ENCODE peak calls at places on chromosome 18, in eight cellular contexts. L is keratinocyte, K is astrocyte of the spinal cord, C is fibroblast of the aortic adventitia, F is DND-41, R is neural progenitor cell, B is glutamatergic neuron, I is body of pancreas. X is an unnamed sample.

GRCh38 chr18:48840491-48840877 is 110.3 kb downstream of the SMAD7 start:
- DNase-seq in R (no peak), L (no peak), K (no peak), B (peak; percentile 19), C (no peak), F (no peak), I (no peak), X (no peak)

GRCh38 chr18:7601249-7601620 is 34.1 kb downstream of the PTPRM start:
- DNase-seq in C (no peak), K (peak; percentile 87), L (no peak), B (no peak), F (no peak), R (no peak), I (no peak), X (no peak)

GRCh38 chr18:46555724-46556123 is 101.3 kb downstream of the LOXHD1 start:
- DNase-seq in I (no peak), F (peak; percentile 8), C (peak; percentile 2), B (peak; percentile 43), K (no peak), L (no peak), R (peak; percentile 69), X (peak; percentile 26)

GRCh38 chr18:68177807-68178702 is 536.9 kb downstream of the TMX3 start:
- DNase-seq in C (peak; percentile 100), R (no peak), K (peak; percentile 98), L (peak; percentile 11), I (peak; percentile 32), F (no peak), B (no peak), X (no peak)

GRCh38 chr18:30177056-30177455 is 865.5 kb downstream of the DSC3 start:
- DNase-seq in K (peak; percentile 58), R (no peak), F (no peak), L (no peak), C (no peak), I (no peak), B (no peak), X (no peak)

GRCh38 chr18:71040161-71040560 is 751.3 kb downstream of the SOCS6 start:
- DNase-seq in I (no peak), R (no peak), L (no peak), F (no peak), C (peak; percentile 32), K (peak; percentile 24), B (no peak), X (no peak)

GRCh38 chr18:31774960-31775359 is 14.3 kb upstream of the SLC25A52 start:
- DNase-seq in F (no peak), L (no peak), B (no peak), K (no peak), I (no peak), R (peak; percentile 12), C (no peak), X (no peak)

GRCh38 chr18:46098616-46098933 is 479 bp upstream of the ATP5F1A start:
- DNase-seq in K (no peak), R (no peak), B (no peak), I (no peak), C (no peak), F (no peak), L (no peak), X (no peak)

GRCh38 chr18:57026316-57026715 is 120.6 kb upstream of the BOD1L2 start:
- DNase-seq in K (no peak), C (no peak), L (no peak), R (no peak), F (no peak), I (no peak), B (no peak), X (no peak)
- TF ChIP-seq CTCF in K (no peak), C (no peak), L (no peak), R (no peak), F (no peak), I (no peak), B (no peak), X (no peak)

GRCh38 chr18:32888311-32888710 is 115.5 kb upstream of the KLHL14 start:
- DNase-seq in R (no peak), K (no peak), F (no peak), B (no peak), I (no peak), L (no peak), C (no peak), X (no peak)

GRCh38 chr18:32893915-32894314 is 121.1 kb upstream of the KLHL14 start:
- DNase-seq in F (no peak), R (no peak), K (no peak), B (no peak), C (no peak), L (no peak), I (no peak), X (no peak)

GRCh38 chr18:32889620-32890593 is 117.1 kb upstream of the KLHL14 start:
- DNase-seq in R (peak; percentile 66), C (no peak), F (no peak), B (no peak), K (no peak), I (no peak), L (no peak), X (no peak)

GRCh38 chr18:32891130-32891529 is 118.3 kb upstream of the KLHL14 start:
- DNase-seq in F (peak; percentile 46), R (no peak), I (no peak), C (no peak), B (no peak), L (no peak), K (no peak), X (no peak)

GRCh38 chr18:32891797-32892196 is 119.0 kb upstream of the KLHL14 start:
- DNase-seq in F (no peak), C (peak; percentile 4), K (no peak), B (no peak), L (no peak), R (no peak), I (no peak), X (no peak)
- TF ChIP-seq CTCF in F (peak; percentile 62), C (no peak), K (no peak), B (no peak), L (no peak), R (no peak), I (no peak), X (no peak)

GRCh38 chr18:69900941-69901340 is 46.7 kb downstream of the CD226 start:
- DNase-seq in R (no peak), C (no peak), B (no peak), K (no peak), F (no peak), I (no peak), L (no peak), X (no peak)
- TF ChIP-seq CTCF in R (peak; percentile 11), C (peak; percentile 16), B (peak; percentile 46), K (no peak), F (peak; percentile 19), I (no peak), L (no peak), X (peak; percentile 38)

GRCh38 chr18:76459687-76460350 is 35.2 kb downstream of the ZNF516 start:
- DNase-seq in I (peak; percentile 78), C (peak; percentile 100), F (no peak), B (no peak), L (peak; percentile 96), R (no peak), K (peak; percentile 99), X (no peak)
- TF ChIP-seq CTCF in I (no peak), C (no peak), F (no peak), B (no peak), L (peak; percentile 32), R (no peak), K (peak; percentile 9), X (no peak)

DNA sequence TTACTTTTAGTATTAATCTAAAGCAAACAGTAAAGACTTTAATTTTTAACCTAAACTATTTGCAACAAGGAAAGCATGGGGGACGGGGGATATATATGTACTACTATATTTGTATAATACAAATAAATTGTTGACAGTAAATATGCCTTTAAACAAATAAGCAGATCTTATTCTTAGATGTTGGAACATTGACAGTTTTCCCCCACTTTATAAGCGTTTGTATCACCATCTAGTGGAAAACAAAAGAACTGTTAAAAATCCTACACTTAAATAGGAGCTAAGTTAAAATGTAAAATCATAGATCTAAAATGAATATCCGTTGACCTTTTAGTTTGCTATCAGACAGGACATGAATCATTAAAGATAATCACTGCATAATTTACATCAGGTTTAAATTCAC is 50.0 kb downstream of the RBBP8 start:
- DNase-seq in C (peak; percentile 81), K (peak; percentile 66), B (no peak), I (no peak), L (no peak), R (peak; percentile 2), F (no peak), X (no peak)
- TF ChIP-seq CTCF in C (peak; percentile 54), K (peak; percentile 32), B (peak; percentile 46), I (peak; percentile 68), L (no peak), R (peak; percentile 60), F (peak; percentile 60), X (peak; percentile 67)

X was measured in activated CD8-positive, alpha-beta T cell treated with anti-CD3 and anti-CD28 coated beads for 36 hours.